ENCODE peak calls at places on chromosomes 12 and 14, in five cellular contexts. V is head of caudate nucleus; H is stimulated activated CD4-positive, alpha-beta T cell treated with anti-CD3 and anti-CD28 coated beads, TNF-alpha, amount 100 ng/mL, for 4 hours; J is activated naive CD4-positive, alpha-beta T cell treated with anti-CD3 and anti-CD28 coated beads for 36 hours; Y is Caco-2. I is an unnamed sample.

GRCh38 chr12:66237505-66238175 is 48.6 kb downstream of the IRAK3 start:
- DNase-seq in V (no peak), H (no peak), J (no peak), Y (peak; percentile 7), I (no peak)

GRCh38 chr12:122872815-122873361 is 23.0 kb downstream of the VPS37B start:
- DNase-seq in V (no peak), H (no peak), J (no peak), Y (no peak), I (peak; percentile 12)

GRCh38 chr12:68610435-68611093 is at the start of gene RAP1B:
- DNase-seq in V (peak; percentile 89), H (peak; percentile 78), J (peak; percentile 89), Y (peak; percentile 91), I (peak; percentile 82)

GRCh38 chr12:12387521-12387920 is 30.6 kb downstream of the BORCS5 start:
- DNase-seq in V (no peak), H (no peak), J (peak; percentile 32), Y (no peak), I (no peak)

GRCh38 chr12:51855586-51856428 is 7.3 kb upstream of the FIGNL2 start:
- DNase-seq in V (no peak), H (no peak), J (no peak), Y (peak; percentile 55), I (no peak)

GRCh38 chr12:69240625-69240984 is 1.2 kb downstream of the CPSF6 start:
- DNase-seq in V (no peak), H (peak; percentile 8), J (peak; percentile 59), Y (no peak), I (no peak)

GRCh38 chr14:54147758-54148157 is 191.1 kb upstream of the BMP4 start:
- DNase-seq in V (no peak), H (no peak), J (no peak), Y (no peak), I (no peak)

GRCh38 chr12:95224202-95225170 is 6.9 kb downstream of the VEZT start:
- DNase-seq in V (no peak), H (no peak), J (peak; percentile 26), Y (no peak), I (no peak)

GRCh38 chr12:99915251-99916082 is 69.3 kb downstream of the ANKS1B start:
- DNase-seq in V (no peak), H (no peak), J (no peak), Y (peak; percentile 18), I (no peak)

GRCh38 chr12:108423486-108423885 is 84.4 kb upstream of the CMKLR1 start:
- DNase-seq in V (no peak), H (no peak), J (no peak), Y (no peak), I (no peak)

GRCh38 chr12:26817183-26817591 is 15.8 kb downstream of the ITPR2 start:
- DNase-seq in V (no peak), H (no peak), J (no peak), Y (no peak), I (no peak)

I was measured in activated B cell treated with CpG ODN at 0.5 μM for 24 hours.